ENCODE peak calls at places on chromosome 20, in eight cellular contexts. I, E, O, Z, M, T, X and R are unnamed samples.

GRCh38 chr20:10255846-10256245 is 37.2 kb downstream of the SNAP25 start:
- DNase-seq in E (no peak), T (peak), M (no peak), Z (no peak), O (no peak), X (no peak), I (no peak), R (no peak)

GRCh38 chr20:17808357-17808756 is 108.6 kb downstream of the BANF2 start:
- DNase-seq in Z (peak), O (no peak), I (no peak), E (peak), M (no peak), X (no peak), T (no peak), R (peak)

GRCh38 chr20:19264191-19264590 is 51.7 kb downstream of the SLC24A3 start:
- DNase-seq in T (no peak), M (no peak), O (no peak), X (no peak), Z (no peak), E (no peak), I (no peak), R (no peak)

GRCh38 chr20:6466065-6466810 is 301.2 kb upstream of the BMP2 start:
- DNase-seq in M (no peak), X (no peak), Z (peak), E (no peak), I (no peak), T (no peak), O (no peak), R (peak)

GRCh38 chr20:57693002-57693582 is 16.7 kb downstream of the PMEPA1 start:
- DNase-seq in Z (no peak), T (no peak), E (no peak), O (no peak), M (peak), I (no peak), X (no peak), R (no peak)

GRCh38 chr20:56689318-56689717 is 60.2 kb downstream of the TFAP2C start:
- DNase-seq in O (no peak), T (no peak), I (no peak), E (no peak), Z (peak), X (no peak), M (no peak), R (peak)

GRCh38 chr20:48704761-48705160 is 123.0 kb downstream of the PREX1 start:
- DNase-seq in X (no peak), Z (no peak), M (no peak), O (no peak), E (no peak), T (no peak), I (no peak), R (no peak)

GRCh38 chr20:46635514-46636091 is 15.7 kb downstream of the SLC13A3 start:
- DNase-seq in X (no peak), O (no peak), I (no peak), T (no peak), M (no peak), Z (no peak), E (no peak), R (peak)

GRCh38 chr20:9989066-9989724 is 45.6 kb upstream of the ANKEF1 start:
- DNase-seq in M (no peak), T (peak), E (no peak), X (no peak), I (no peak), O (no peak), Z (peak), R (peak)

GRCh38 chr20:15494841-15495240 is 1078.4 kb downstream of the KIF16B start:
- DNase-seq in E (no peak), T (no peak), X (no peak), Z (no peak), I (no peak), O (no peak), M (no peak), R (no peak)

GRCh38 chr20:52010541-52010940 is 181.0 kb downstream of the ZFP64 start:
- DNase-seq in O (no peak), I (no peak), E (no peak), M (no peak), T (no peak), X (no peak), Z (no peak), R (no peak)

GRCh38 chr20:1020614-1021013 is 18.5 kb upstream of the RSPO4 start:
- DNase-seq in Z (no peak), E (no peak), X (no peak), I (no peak), O (no peak), T (no peak), M (no peak), R (no peak)

GRCh38 chr20:50980851-50981713 is 22.5 kb downstream of the MOCS3 start:
- DNase-seq in M (peak), E (peak), T (peak), O (peak), I (peak), X (peak), Z (peak), R (peak)

GRCh38 chr20:10309326-10309725 is 90.7 kb downstream of the SNAP25 start:
- DNase-seq in M (no peak), O (no peak), Z (peak), X (no peak), I (no peak), T (peak), E (no peak), R (peak)

GRCh38 chr20:48552550-48552949 is 275.2 kb downstream of the PREX1 start:
- DNase-seq in O (no peak), Z (no peak), T (no peak), M (no peak), I (no peak), X (no peak), E (no peak), R (no peak)

GRCh38 chr20:58112017-58112781 is 116.3 kb downstream of the ANKRD60 start:
- DNase-seq in T (no peak), O (no peak), I (no peak), E (no peak), Z (peak), X (no peak), M (no peak), R (peak)

GRCh38 chr20:59725476-59726119 is 121.3 kb downstream of the PHACTR3 start:
- DNase-seq in E (no peak), T (no peak), I (no peak), M (no peak), Z (no peak), O (no peak), X (no peak), R (no peak)

GRCh38 chr20:62994850-62995249 is 11.9 kb downstream of the BHLHE23 start:
- DNase-seq in E (no peak), Z (no peak), X (no peak), T (no peak), I (no peak), M (no peak), O (no peak), R (no peak)

GRCh38 chr20:37328149-37328945 is 17.6 kb upstream of the SRC start:
- DNase-seq in Z (no peak), O (no peak), X (no peak), E (no peak), I (no peak), M (no peak), T (no peak), R (no peak)

GRCh38 chr20:43846516-43846905 is 68.1 kb upstream of the TOX2 start:
- DNase-seq in O (no peak), X (no peak), I (no peak), E (no peak), T (no peak), Z (no peak), M (no peak), R (no peak)